ENCODE peak calls at places on chromosomes 4 and X, in ten cellular contexts. I, K, W, M, L, Z, J, E, Y and U are unnamed samples.
A peak's percentile ranks its signal among the peaks of the same experiment; 100 is the strongest.

GRCh38 chrX:39150621-39151020 is 349.4 kb downstream of the MID1IP1 start:
- DNase-seq in I (no peak), K (no peak), W (no peak), M (no peak), L (no peak), Z (no peak), J (no peak), E (no peak), Y (no peak), U (no peak)

GRCh38 chr4:73869130-73870055 is at the start of gene CXCL1:
- DNase-seq in I (peak; percentile 45), K (no peak), W (no peak), M (no peak), L (peak; percentile 28), Z (peak; percentile 43), J (no peak), E (peak; percentile 73), Y (no peak), U (no peak)

GRCh38 chr4:152398060-152398459 is 137.8 kb downstream of the FBXW7 start:
- DNase-seq in I (peak; percentile 15), K (no peak), W (no peak), M (no peak), L (no peak), Z (no peak), J (no peak), E (peak; percentile 39), Y (no peak), U (no peak)

GRCh38 chrX:148051973-148052372 is 70.8 kb downstream of the FMR1NB start:
- DNase-seq in I (no peak), K (no peak), W (no peak), M (no peak), L (no peak), Z (no peak), J (no peak), E (no peak), Y (no peak), U (no peak)

GRCh38 chrX:109352121-109352556 is 129.7 kb downstream of the GUCY2F start:
- DNase-seq in I (no peak), K (no peak), W (no peak), M (no peak), L (peak; percentile 54), Z (no peak), J (no peak), E (peak; percentile 64), Y (no peak), U (no peak)

GRCh38 chr4:113368056-113368455 is 318.6 kb downstream of the ANK2 start:
- DNase-seq in I (peak; percentile 77), K (no peak), W (no peak), M (no peak), L (no peak), Z (peak; percentile 35), J (no peak), E (no peak), Y (no peak), U (no peak)

GRCh38 chr4:184416913-184417734 is 57.2 kb downstream of the IRF2 start:
- DNase-seq in I (no peak), K (no peak), W (peak; percentile 41), M (no peak), L (no peak), Z (peak; percentile 40), J (no peak), E (no peak), Y (peak; percentile 63), U (no peak)

GRCh38 chr4:6957994-6958393 is 48.4 kb downstream of the TBC1D14 start:
- DNase-seq in I (no peak), K (no peak), W (no peak), M (no peak), L (no peak), Z (no peak), J (no peak), E (no peak), Y (no peak), U (no peak)

GRCh38 chr4:139665690-139666529 is at the start of gene MGST2:
- DNase-seq in I (peak; percentile 70), K (no peak), W (peak; percentile 57), M (no peak), L (peak; percentile 63), Z (peak; percentile 58), J (peak; percentile 16), E (peak; percentile 88), Y (peak; percentile 22), U (peak; percentile 17)

GRCh38 chrX:49960061-49960460 is 37.7 kb downstream of the CLCN5 start:
- DNase-seq in I (no peak), K (no peak), W (no peak), M (no peak), L (no peak), Z (no peak), J (no peak), E (no peak), Y (no peak), U (no peak)

GRCh38 chrX:28120076-28120475 is 138.8 kb upstream of the DCAF8L1 start:
- DNase-seq in I (no peak), K (no peak), W (no peak), M (no peak), L (no peak), Z (no peak), J (no peak), E (no peak), Y (no peak), U (no peak)

GRCh38 chr4:111744847-111745246 is 400.4 kb upstream of the FAM241A start:
- DNase-seq in I (no peak), K (no peak), W (no peak), M (no peak), L (no peak), Z (no peak), J (no peak), E (no peak), Y (no peak), U (no peak)

GRCh38 chr4:152278505-152279301 is 257.2 kb downstream of the FBXW7 start:
- DNase-seq in I (no peak), K (no peak), W (no peak), M (no peak), L (no peak), Z (no peak), J (no peak), E (no peak), Y (no peak), U (no peak)

GRCh38 chrX:91108761-91109160 is 325.9 kb upstream of the PABPC5 start:
- DNase-seq in I (no peak), K (no peak), W (no peak), M (no peak), L (no peak), Z (no peak), J (no peak), E (no peak), Y (no peak), U (no peak)

GRCh38 chr4:132982151-132982550 is 166.9 kb upstream of the PCDH10 start:
- DNase-seq in I (no peak), K (no peak), W (no peak), M (no peak), L (no peak), Z (no peak), J (no peak), E (peak; percentile 59), Y (no peak), U (no peak)

GRCh38 chrX:96140796-96141195 is 543.8 kb upstream of the DIAPH2 start:
- DNase-seq in I (no peak), K (no peak), W (no peak), M (no peak), L (no peak), Z (no peak), J (no peak), E (peak; percentile 1), Y (no peak), U (no peak)

GRCh38 chrX:41720125-41720780 is 3.7 kb upstream of the GPR82 start:
- DNase-seq in I (peak; percentile 12), K (no peak), W (peak; percentile 58), M (no peak), L (no peak), Z (peak; percentile 9), J (no peak), E (peak; percentile 6), Y (peak; percentile 23), U (peak; percentile 64)

GRCh38 chr4:120801171-120801758 is 121.3 kb downstream of the PRDM5 start:
- DNase-seq in I (peak; percentile 52), K (no peak), W (no peak), M (no peak), L (peak; percentile 16), Z (peak; percentile 64), J (no peak), E (peak; percentile 80), Y (no peak), U (no peak)

GRCh38 chr4:14831447-14831846 is 170.8 kb upstream of the CPEB2 start:
- DNase-seq in I (no peak), K (no peak), W (no peak), M (no peak), L (no peak), Z (no peak), J (no peak), E (no peak), Y (no peak), U (no peak)

GRCh38 chr4:175884048-175884447 is 72.0 kb upstream of the GPM6A start:
- DNase-seq in I (no peak), K (no peak), W (no peak), M (no peak), L (no peak), Z (no peak), J (no peak), E (peak; percentile 2), Y (no peak), U (no peak)

GRCh38 chr4:74038161-74039064 is at the start of gene CXCL3:
- DNase-seq in I (peak; percentile 66), K (no peak), W (peak; percentile 32), M (no peak), L (peak; percentile 52), Z (peak; percentile 55), J (no peak), E (peak; percentile 71), Y (no peak), U (no peak)

GRCh38 chrX:38939067-38939466 is 137.8 kb downstream of the MID1IP1 start:
- DNase-seq in I (peak; percentile 3), K (no peak), W (no peak), M (no peak), L (no peak), Z (no peak), J (no peak), E (peak; percentile 87), Y (no peak), U (no peak)

GRCh38 chr4:150068300-150068699 is 9.9 kb upstream of the DCLK2 start:
- DNase-seq in I (no peak), K (no peak), W (no peak), M (no peak), L (no peak), Z (no peak), J (no peak), E (no peak), Y (no peak), U (no peak)